ENCODE peak calls at places on chromosomes 4 and X, in five cellular contexts. W is heart right ventricle, V is T-helper 2 cell, O is progenitor cell of endocrine pancreas, Y is cardiac fibroblast. J is an unnamed sample.
A peak's percentile ranks its signal among the peaks of the same experiment; 100 is the strongest.

GRCh38 chrX:14899607-14900006 is 26.4 kb downstream of the MOSPD2 start:
- DNase-seq in W (no peak), V (peak; percentile 54), O (no peak), Y (peak; percentile 73), J (no peak)

GRCh38 chr4:97498875-97499274 is 644.4 kb downstream of the STPG2 start:
- DNase-seq in W (no peak), V (no peak), O (no peak), Y (peak; percentile 75), J (no peak)

GRCh38 chrX:154096140-154097002 is 1.1 kb downstream of the MECP2 start:
- DNase-seq in W (peak; percentile 16), V (peak; percentile 57), O (no peak), Y (peak; percentile 30), J (peak; percentile 5)

GRCh38 chr4:151922306-151922705 is 161.5 kb upstream of the GATB start:
- DNase-seq in W (no peak), V (peak; percentile 14), O (no peak), Y (peak; percentile 19), J (no peak)

GRCh38 chr4:138981930-138982390 is 33.6 kb upstream of the NOCT start:
- DNase-seq in W (no peak), V (no peak), O (no peak), Y (peak; percentile 78), J (no peak)

GRCh38 chr4:17168571-17168970 is 270.1 kb upstream of the LDB2 start:
- DNase-seq in W (no peak), V (no peak), O (no peak), Y (peak; percentile 85), J (no peak)

GRCh38 chrX:154749856-154750255 is 1.0 kb downstream of the GAB3 start:
- DNase-seq in W (no peak), V (no peak), O (no peak), Y (peak; percentile 53), J (no peak)

GRCh38 chrX:8897259-8897658 is 96.1 kb upstream of the FAM9A start:
- DNase-seq in W (no peak), V (no peak), O (no peak), Y (peak; percentile 1), J (no peak)

GRCh38 chr4:152248347-152248746 is 287.5 kb downstream of the FBXW7 start:
- DNase-seq in W (no peak), V (no peak), O (no peak), Y (no peak), J (no peak)

GRCh38 chrX:11504234-11504633 is 161.5 kb downstream of the ARHGAP6 start:
- DNase-seq in W (no peak), V (no peak), O (no peak), Y (no peak), J (no peak)

GRCh38 chrX:49273181-49273727 is 3.7 kb downstream of the PPP1R3F start:
- DNase-seq in W (no peak), V (peak; percentile 97), O (no peak), Y (no peak), J (no peak)

GRCh38 chr4:76267811-76268210 is 16.3 kb downstream of the FAM47E start:
- DNase-seq in W (no peak), V (no peak), O (no peak), Y (no peak), J (no peak)

GRCh38 chr4:148831945-148832344 is 389.7 kb upstream of the NR3C2 start:
- DNase-seq in W (no peak), V (no peak), O (no peak), Y (peak; percentile 98), J (no peak)

GRCh38 chr4:110514889-110515479 is 39.0 kb downstream of the ENPEP start:
- DNase-seq in W (no peak), V (peak; percentile 31), O (no peak), Y (peak; percentile 67), J (no peak)

GRCh38 chrX:54446084-54446483 is 5.9 kb downstream of the TSR2 start:
- DNase-seq in W (no peak), V (no peak), O (no peak), Y (no peak), J (no peak)

GRCh38 chrX:37921758-37922157 is 74.4 kb upstream of the DYNLT3 start:
- DNase-seq in W (no peak), V (no peak), O (no peak), Y (peak; percentile 75), J (no peak)

GRCh38 chr4:53057679-53058078 is 195.6 kb downstream of the RASL11B start:
- DNase-seq in W (no peak), V (no peak), O (no peak), Y (no peak), J (no peak)

GRCh38 chrX:12065251-12065650 is 73.0 kb upstream of the FRMPD4 start:
- DNase-seq in W (no peak), V (no peak), O (peak; percentile 19), Y (peak; percentile 55), J (peak; percentile 8)